ENCODE peak calls at places on chromosomes 4 and X, in five cellular contexts. Y is HEK293T, S is H1, D is HepG2, H is GM12878. K is an unnamed sample.

GRCh38 chr4:127967141-127967775 is 2.1 kb downstream of the ABHD18 start:
- DNase-seq in Y (no peak), S (no peak), D (peak), H (no peak), K (no peak)

GRCh38 chr4:25569726-25570125 is 85.9 kb upstream of the SLC34A2 start:
- DNase-seq in Y (no peak), S (no peak), D (no peak), H (no peak), K (no peak)

GRCh38 chr4:180932365-180933001 is 1310.7 kb upstream of the TENM3 start:
- DNase-seq in Y (no peak), S (no peak), D (no peak), H (no peak), K (no peak)

GRCh38 chr4:110609044-110609750 is 13.7 kb downstream of the PITX2 start:
- DNase-seq in Y (no peak), S (no peak), D (no peak), H (no peak), K (no peak)

GRCh38 chrX:70196961-70197805 is 19.9 kb downstream of the DGAT2L6 start:
- DNase-seq in Y (peak), S (peak), D (peak), H (no peak), K (peak)

GRCh38 chr4:183347586-183347985 is 25.4 kb upstream of the CLDN24 start:
- DNase-seq in Y (no peak), S (no peak), D (no peak), H (no peak), K (no peak)

GRCh38 chr4:151876411-151876988 is 115.7 kb upstream of the GATB start:
- DNase-seq in Y (no peak), S (no peak), D (no peak), H (no peak), K (no peak)

GRCh38 chrX:23879380-23880090 is 28.2 kb downstream of the APOO start:
- DNase-seq in Y (no peak), S (no peak), D (no peak), H (no peak), K (no peak)

GRCh38 chr4:145589923-145590702 is 29.1 kb upstream of the MMAA start:
- DNase-seq in Y (no peak), S (no peak), D (no peak), H (no peak), K (no peak)

GRCh38 chrX:108216405-108216804 is 124.8 kb downstream of the ATG4A start:
- DNase-seq in Y (no peak), S (no peak), D (no peak), H (no peak), K (no peak)

GRCh38 chrX:45540181-45540580 is 339.5 kb upstream of the DIPK2B start:
- DNase-seq in Y (no peak), S (no peak), D (no peak), H (no peak), K (no peak)

GRCh38 chr4:4507923-4508322 is 33.9 kb downstream of the STX18 start:
- DNase-seq in Y (peak), S (no peak), D (peak), H (no peak), K (no peak)

GRCh38 chr4:134691915-134692314 is 490.3 kb upstream of the PABPC4L start:
- DNase-seq in Y (no peak), S (no peak), D (no peak), H (no peak), K (no peak)

GRCh38 chr4:186570193-186570996 is 15.0 kb upstream of the MTNR1A start:
- DNase-seq in Y (no peak), S (no peak), D (no peak), H (no peak), K (no peak)

GRCh38 chrX:131677655-131678628 is 134.1 kb downstream of the OR13H1 start:
- DNase-seq in Y (peak), S (peak), D (peak), H (no peak), K (no peak)

GRCh38 chr4:75158451-75158850 is 225.5 kb downstream of the PARM1 start:
- DNase-seq in Y (no peak), S (no peak), D (no peak), H (no peak), K (no peak)

GRCh38 chr4:19026281-19026680 is 1004.7 kb upstream of the LCORL start:
- DNase-seq in Y (no peak), S (no peak), D (no peak), H (no peak), K (no peak)

GRCh38 chr4:145279122-145279960 is 99.0 kb upstream of the OTUD4 start:
- DNase-seq in Y (no peak), S (no peak), D (no peak), H (no peak), K (no peak)

GRCh38 chrX:130746709-130747347 is 156.2 kb downstream of the ENOX2 start:
- DNase-seq in Y (no peak), S (no peak), D (peak), H (no peak), K (no peak)

GRCh38 chr4:139740121-139740520 is 74.5 kb downstream of the MGST2 start:
- DNase-seq in Y (no peak), S (peak), D (no peak), H (no peak), K (no peak)

GRCh38 chr4:56466910-56467283 is 520 bp upstream of the SRP72 start:
- DNase-seq in Y (no peak), S (no peak), D (no peak), H (no peak), K (no peak)

GRCh38 chr4:138647433-138647832 is 368.1 kb upstream of the NOCT start:
- DNase-seq in Y (no peak), S (no peak), D (no peak), H (no peak), K (peak)

GRCh38 chr4:39312821-39313220 is 53.3 kb downstream of the RFC1 start:
- DNase-seq in Y (no peak), S (no peak), D (no peak), H (no peak), K (no peak)

GRCh38 chrX:152038798-152039197 is 64.3 kb upstream of the GABRE start:
- DNase-seq in Y (no peak), S (no peak), D (peak), H (no peak), K (no peak)

GRCh38 chr4:81214518-81215218 is 354 bp downstream of the PRKG2 start:
- DNase-seq in Y (peak), S (peak), D (no peak), H (no peak), K (no peak)

GRCh38 chrX:40272786-40273185 is 175.0 kb upstream of the BCOR start:
- DNase-seq in Y (no peak), S (no peak), D (no peak), H (no peak), K (no peak)

GRCh38 chrX:103730147-103730546 is 19.4 kb downstream of the TMEM31 start:
- DNase-seq in Y (no peak), S (no peak), D (no peak), H (no peak), K (no peak)

GRCh38 chrX:40734956-40735317 is 405 bp downstream of the MED14 start:
- DNase-seq in Y (no peak), S (no peak), D (no peak), H (no peak), K (no peak)

GRCh38 chr4:37601527-37601926 is 84.6 kb downstream of the RELL1 start:
- DNase-seq in Y (no peak), S (no peak), D (peak), H (no peak), K (no peak)

GRCh38 chrX:152901816-152902501 is 4.1 kb downstream of the ZNF185 start:
- DNase-seq in Y (no peak), S (no peak), D (no peak), H (no peak), K (no peak)

GRCh38 chr4:78656968-78657445 is 105.4 kb downstream of the ANXA3 start:
- DNase-seq in Y (no peak), S (no peak), D (no peak), H (no peak), K (no peak)

GRCh38 chr4:11949355-11949754 is 520.7 kb upstream of the HS3ST1 start:
- DNase-seq in Y (no peak), S (no peak), D (no peak), H (no peak), K (no peak)

GRCh38 chr4:145805490-145805889 is 125.5 kb downstream of the C4orf51 start:
- DNase-seq in Y (no peak), S (no peak), D (peak), H (no peak), K (peak)

GRCh38 chr4:1718095-1718850 is 2.9 kb downstream of the TMEM129 start:
- DNase-seq in Y (no peak), S (no peak), D (no peak), H (no peak), K (no peak)

GRCh38 chr4:18401435-18401834 is 379.9 kb upstream of the LCORL start:
- DNase-seq in Y (no peak), S (no peak), D (no peak), H (no peak), K (no peak)

GRCh38 chrX:74449322-74449936 is 28.1 kb downstream of the SLC16A2 start:
- DNase-seq in Y (no peak), S (no peak), D (no peak), H (no peak), K (no peak)

GRCh38 chr4:69689530-69690111 is 36.6 kb upstream of the UGT2A1 start:
- DNase-seq in Y (peak), S (no peak), D (peak), H (no peak), K (no peak)

GRCh38 chr4:174873931-174874330 is 44.2 kb upstream of the ADAM29 start:
- DNase-seq in Y (peak), S (no peak), D (no peak), H (peak), K (peak)

GRCh38 chrX:45068555-45068954 is 132.1 kb downstream of the DIPK2B start:
- DNase-seq in Y (no peak), S (no peak), D (no peak), H (no peak), K (no peak)

DNA sequence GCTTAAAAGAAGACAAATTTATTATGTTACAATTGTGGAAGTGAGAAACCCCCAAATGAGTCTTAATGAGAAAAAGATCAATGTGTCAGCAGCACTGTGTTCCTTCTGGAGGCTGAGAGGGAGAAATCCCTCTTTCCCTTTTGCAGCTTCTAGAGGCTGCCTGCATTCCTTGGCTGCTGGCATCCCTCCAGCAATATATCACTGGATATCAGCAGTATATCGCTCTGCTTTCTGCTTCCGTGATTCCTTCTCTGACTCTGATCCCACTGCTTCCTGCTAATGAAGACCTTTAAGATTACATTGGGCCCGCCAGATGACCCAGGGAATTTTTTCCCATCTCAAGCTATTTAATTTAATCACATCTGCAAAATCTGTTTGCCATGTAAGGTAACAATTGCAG is 1008.0 kb downstream of the RAPGEF2 start:
- DNase-seq in Y (no peak), S (no peak), D (no peak), H (no peak), K (no peak)
- TF ChIP-seq SUZ12 in Y (no peak), S (no peak), D (no peak), H (no peak), K (no peak)

GRCh38 chr4:87499415-87500106 is 29.6 kb downstream of the SPARCL1 start:
- DNase-seq in Y (no peak), S (no peak), D (no peak), H (no peak), K (no peak)

GRCh38 chr4:87500107-87500462 is 29.1 kb downstream of the SPARCL1 start:
- DNase-seq in Y (no peak), S (no peak), D (no peak), H (no peak), K (no peak)

GRCh38 chr4:87498446-87498900 is 30.7 kb downstream of the SPARCL1 start:
- DNase-seq in Y (no peak), S (no peak), D (no peak), H (no peak), K (no peak)

GRCh38 chr4:87505862-87506261 is 23.3 kb downstream of the SPARCL1 start:
- DNase-seq in Y (no peak), S (peak), D (no peak), H (no peak), K (no peak)

DNA sequence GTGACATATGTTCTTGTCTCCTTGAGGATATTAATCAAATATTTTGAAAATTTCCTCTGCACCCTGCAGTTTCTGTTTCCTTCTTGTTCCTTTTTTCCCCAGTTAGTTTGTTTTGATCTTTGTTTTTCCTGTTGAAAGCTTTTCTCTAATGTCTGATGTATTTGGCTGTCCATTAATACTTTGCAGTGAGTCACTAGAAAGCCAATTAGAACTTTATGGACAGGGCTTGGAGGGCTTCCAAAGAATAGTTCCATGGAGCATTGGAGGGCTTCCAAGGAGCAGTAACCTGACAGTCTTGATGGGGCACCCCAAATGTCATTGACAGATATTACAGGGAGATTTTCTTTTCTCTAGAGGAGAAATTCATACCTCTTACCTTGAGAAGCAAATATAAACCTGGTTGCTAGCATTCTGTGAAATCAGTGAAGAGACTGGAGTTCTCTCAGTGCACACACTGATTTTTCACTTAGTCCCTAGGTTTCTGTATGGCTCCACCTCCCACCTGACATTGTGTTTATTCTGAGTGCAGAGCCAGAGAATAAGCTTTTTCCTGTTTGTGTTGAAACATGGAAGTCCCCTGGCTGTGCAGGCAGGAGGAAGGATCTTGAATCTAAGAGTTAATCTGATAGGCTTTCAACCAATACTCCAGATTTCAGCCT is 26.5 kb downstream of the SPARCL1 start:
- DNase-seq in Y (no peak), S (no peak), D (no peak), H (no peak), K (no peak)
- TF ChIP-seq SUZ12 in Y (no peak), S (no peak), D (no peak), H (no peak), K (no peak)

DNA sequence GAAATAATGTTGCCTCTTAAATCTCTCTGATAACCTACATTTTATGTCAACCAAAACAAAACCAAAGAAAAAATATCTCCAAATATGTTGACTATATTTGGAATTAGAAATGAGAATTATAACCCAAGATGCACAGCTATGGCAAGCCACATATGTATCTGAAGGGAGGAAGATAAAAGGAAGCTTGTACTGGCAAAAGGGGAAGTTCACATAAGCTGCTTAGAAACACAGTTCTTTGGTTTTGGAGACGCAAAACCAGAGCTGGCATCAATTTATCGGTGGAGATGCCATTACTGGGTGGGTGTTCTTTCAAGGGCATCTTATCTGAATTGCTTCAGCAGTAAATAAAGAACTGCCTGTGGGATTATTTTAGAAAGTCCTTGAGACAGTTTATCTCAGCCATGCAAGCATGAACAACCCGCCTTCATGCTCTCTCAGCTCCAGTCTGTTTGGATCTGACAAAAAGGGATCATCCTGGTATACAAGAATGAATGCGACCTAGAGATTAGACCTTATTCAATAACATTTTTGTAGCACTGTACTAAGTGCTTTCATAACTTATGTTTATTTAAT is 60.8 kb downstream of the DDX60 start:
- DNase-seq in Y (no peak), S (no peak), D (no peak), H (no peak), K (no peak)
- TF ChIP-seq SUZ12 in Y (no peak), S (no peak), D (no peak), H (no peak), K (no peak)

GRCh38 chr4:155552180-155552579 is 114.5 kb upstream of the GUCY1A1 start:
- DNase-seq in Y (no peak), S (no peak), D (no peak), H (no peak), K (peak)
- TF ChIP-seq SUZ12 in Y (no peak), S (no peak), D (no peak), H (no peak), K (no peak)

DNA sequence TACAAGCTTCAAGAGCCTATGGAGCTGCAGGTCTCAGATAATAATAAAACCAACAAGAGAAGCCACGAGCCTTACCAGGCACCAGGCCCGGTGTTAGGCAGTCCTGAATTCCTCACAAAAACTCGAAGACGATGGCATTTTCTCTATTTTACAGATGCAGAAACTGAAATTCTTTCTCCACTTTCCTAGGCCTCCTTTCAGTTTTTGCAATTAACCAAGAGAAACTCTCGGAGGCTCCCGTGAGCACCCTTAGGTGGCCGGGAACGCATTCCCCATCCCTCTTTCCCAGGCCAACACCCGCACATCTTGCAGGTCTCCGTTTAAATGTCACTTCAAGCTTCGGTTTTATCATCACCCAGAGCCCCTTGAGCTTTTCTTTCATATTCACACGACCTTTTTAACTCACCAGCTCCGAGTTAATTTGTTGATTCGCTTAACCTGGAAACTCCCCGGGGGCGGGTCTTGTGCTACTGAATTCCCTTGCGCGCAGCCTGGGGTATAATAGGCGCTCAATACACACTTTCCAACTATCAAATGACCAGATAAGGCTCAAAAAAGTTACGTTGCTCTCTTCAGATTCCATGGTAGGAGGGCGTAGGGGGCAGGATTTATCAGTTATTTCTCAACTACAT is 6.2 kb upstream of the GSX2 start:
- DNase-seq in Y (no peak), S (peak), D (no peak), H (no peak), K (no peak)
- TF ChIP-seq SUZ12 in Y (no peak), S (no peak), D (no peak), H (no peak), K (peak)

GRCh38 chr4:187908079-187908501 is 87.5 kb upstream of the ZFP42 start:
- DNase-seq in Y (no peak), S (no peak), D (no peak), H (no peak), K (no peak)
- TF ChIP-seq SUZ12 in Y (no peak), S (no peak), D (no peak), H (no peak), K (no peak)

DNA sequence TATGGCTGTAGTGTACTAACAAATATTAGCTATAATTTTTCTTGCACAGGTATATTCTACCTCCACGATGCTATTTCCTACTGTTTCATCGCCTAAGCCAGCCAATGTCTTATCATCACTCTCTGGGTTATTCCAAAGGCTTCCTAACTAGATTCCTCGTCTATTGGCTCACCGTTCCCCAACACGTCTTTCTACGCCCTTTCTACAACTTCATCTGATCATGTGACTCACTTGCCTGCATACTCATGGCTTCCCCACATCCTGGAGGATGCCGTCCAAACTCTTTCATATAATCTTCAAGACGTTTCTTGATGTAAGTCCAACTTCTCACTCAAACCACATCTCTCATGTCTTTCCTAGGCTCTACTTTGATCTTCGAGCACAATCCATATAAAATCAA is 322.0 kb upstream of the PPARGC1A start:
- DNase-seq in Y (no peak), S (no peak), D (no peak), H (no peak), K (no peak)
- TF ChIP-seq SUZ12 in Y (no peak), S (no peak), D (no peak), H (no peak), K (no peak)

K was measured in NT2/D1.